ENCODE peak calls at places on chromosomes 16 and 17, in five cellular contexts. R is AG09319, G is lung, X is fibroblast of the aortic adventitia, H is AG10803. N is an unnamed sample.

GRCh38 chr16:69703638-69704037 is 22.7 kb downstream of the NQO1 start:
- DNase-seq in R (no peak), G (no peak), X (peak; percentile 45), H (peak; percentile 53), N (no peak)

GRCh38 chr16:86834451-86835035 is 256.2 kb downstream of the FOXL1 start:
- DNase-seq in R (no peak), G (no peak), X (peak; percentile 25), H (peak; percentile 35), N (no peak)

GRCh38 chr16:87367556-87367955 is 16.0 kb downstream of the FBXO31 start:
- DNase-seq in R (no peak), G (no peak), X (no peak), H (no peak), N (no peak)

GRCh38 chr16:87323727-87324410 is 6.7 kb upstream of the C16orf95 start:
- DNase-seq in R (no peak), G (no peak), X (no peak), H (no peak), N (no peak)

GRCh38 chr17:77475012-77475976 is 334.5 kb downstream of the SEC14L1 start:
- DNase-seq in R (no peak), G (no peak), X (peak; percentile 75), H (peak; percentile 89), N (no peak)

GRCh38 chr17:55931448-55931847 is 180.6 kb downstream of the PCTP start:
- DNase-seq in R (no peak), G (no peak), X (no peak), H (no peak), N (no peak)

GRCh38 chr16:27784351-27785306 is 234.7 kb downstream of the KATNIP start:
- DNase-seq in R (no peak), G (no peak), X (no peak), H (no peak), N (no peak)

GRCh38 chr17:12024332-12024731 is 3.7 kb downstream of the MAP2K4 start:
- DNase-seq in R (no peak), G (no peak), X (peak; percentile 56), H (peak; percentile 29), N (no peak)

GRCh38 chr16:89722392-89723278 is 1.3 kb downstream of the ZNF276 start:
- DNase-seq in R (no peak), G (peak; percentile 86), X (peak; percentile 31), H (no peak), N (no peak)

GRCh38 chr17:51118330-51119195 is 2.1 kb downstream of the SPAG9 start:
- DNase-seq in R (no peak), G (peak; percentile 58), X (peak; percentile 19), H (no peak), N (no peak)

GRCh38 chr17:5241861-5242671 is 7.4 kb upstream of the SCIMP start:
- DNase-seq in R (no peak), G (no peak), X (no peak), H (no peak), N (no peak)

GRCh38 chr16:25838724-25839186 is 147.0 kb downstream of the HS3ST4 start:
- DNase-seq in R (peak; percentile 5), G (no peak), X (peak; percentile 60), H (peak; percentile 53), N (peak; percentile 24)

GRCh38 chr16:50547340-50547865 is 793 bp upstream of the NKD1 start:
- DNase-seq in R (no peak), G (no peak), X (no peak), H (no peak), N (peak; percentile 22)

GRCh38 chr17:28426081-28426519 is 20.1 kb upstream of the SLC46A1 start:
- DNase-seq in R (no peak), G (no peak), X (no peak), H (no peak), N (no peak)

GRCh38 chr16:56606071-56606687 is 2.2 kb upstream of the MT2A start:
- DNase-seq in R (no peak), G (no peak), X (peak; percentile 92), H (no peak), N (no peak)

GRCh38 chr17:78343099-78343432 is 16.8 kb downstream of the SOCS3 start:
- DNase-seq in R (peak; percentile 87), G (peak; percentile 72), X (peak; percentile 93), H (peak; percentile 95), N (no peak)

GRCh38 chr16:83403751-83404150 is 404.0 kb upstream of the HSBP1 start:
- DNase-seq in R (no peak), G (no peak), X (peak; percentile 72), H (peak; percentile 82), N (no peak)

GRCh38 chr16:83400234-83400633 is 407.5 kb upstream of the HSBP1 start:
- DNase-seq in R (no peak), G (peak; percentile 31), X (no peak), H (no peak), N (no peak)

GRCh38 chr16:83404261-83404660 is 403.5 kb upstream of the HSBP1 start:
- DNase-seq in R (no peak), G (no peak), X (peak; percentile 6), H (no peak), N (no peak)

GRCh38 chr16:83402969-83403368 is 404.8 kb upstream of the HSBP1 start:
- DNase-seq in R (no peak), G (no peak), X (peak; percentile 14), H (peak; percentile 38), N (no peak)

DNA sequence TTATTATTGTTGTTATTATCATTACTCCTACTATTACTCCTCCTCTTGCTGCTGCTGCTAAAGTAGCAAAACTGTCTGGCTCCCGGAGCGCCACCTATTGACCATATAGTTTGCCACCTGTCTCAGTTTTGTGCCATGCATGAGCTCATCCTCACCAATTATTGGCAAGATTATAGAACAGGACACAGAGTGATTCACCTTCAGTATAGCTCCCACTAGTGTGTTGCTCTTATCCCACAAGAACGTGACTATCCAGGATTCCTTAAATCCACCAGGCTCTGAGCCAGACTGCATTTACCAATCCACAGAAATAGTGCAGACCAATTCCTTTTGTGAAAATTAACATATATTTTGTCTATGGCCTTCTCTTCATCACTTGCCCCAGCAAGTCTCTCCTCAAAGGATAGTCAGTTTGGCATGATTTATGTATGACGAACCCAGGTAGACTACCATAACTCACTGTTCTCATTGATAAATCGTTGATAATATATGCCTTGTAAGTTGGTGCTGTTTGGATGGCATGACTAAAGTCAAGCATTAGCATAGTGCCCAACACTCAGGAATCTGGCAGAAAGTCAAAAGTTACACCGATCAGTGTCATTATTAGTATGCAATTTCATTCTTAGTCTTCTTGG is 405.5 kb upstream of the HSBP1 start:
- DNase-seq in R (no peak), G (no peak), X (peak; percentile 9), H (peak; percentile 70), N (no peak)
- TF ChIP-seq CTCF in R (no peak), G (no peak), X (no peak), H (peak; percentile 30), N (no peak)

GRCh38 chr17:31527606-31528005 is 136.1 kb downstream of the RAB11FIP4 start:
- DNase-seq in R (no peak), G (no peak), X (peak; percentile 82), H (no peak), N (no peak)

GRCh38 chr17:31524926-31525800 is 133.7 kb downstream of the RAB11FIP4 start:
- DNase-seq in R (peak; percentile 81), G (peak; percentile 89), X (peak; percentile 96), H (peak; percentile 95), N (peak; percentile 92)

GRCh38 chr17:31523862-31524730 is 132.6 kb downstream of the RAB11FIP4 start:
- DNase-seq in R (no peak), G (no peak), X (no peak), H (no peak), N (no peak)

GRCh38 chr17:31528291-31528874 is 136.9 kb downstream of the RAB11FIP4 start:
- DNase-seq in R (no peak), G (no peak), X (no peak), H (no peak), N (no peak)

GRCh38 chr17:31525801-31526549 is 134.5 kb downstream of the RAB11FIP4 start:
- DNase-seq in R (no peak), G (no peak), X (no peak), H (peak; percentile 12), N (no peak)
- TF ChIP-seq CTCF in R (peak; percentile 14), G (no peak), X (peak; percentile 40), H (peak; percentile 52), N (peak; percentile 46)

GRCh38 chr16:81928975-81929374 is 82.3 kb downstream of the SDR42E1 start:
- DNase-seq in R (no peak), G (peak; percentile 35), X (no peak), H (no peak), N (no peak)

GRCh38 chr16:81929841-81930240 is 81.4 kb downstream of the SDR42E1 start:
- DNase-seq in R (no peak), G (no peak), X (no peak), H (no peak), N (no peak)

GRCh38 chr16:81936209-81936608 is 75.1 kb downstream of the SDR42E1 start:
- DNase-seq in R (no peak), G (no peak), X (no peak), H (no peak), N (no peak)

GRCh38 chr16:81931927-81932326 is 79.3 kb downstream of the SDR42E1 start:
- DNase-seq in R (no peak), G (no peak), X (no peak), H (no peak), N (no peak)

DNA sequence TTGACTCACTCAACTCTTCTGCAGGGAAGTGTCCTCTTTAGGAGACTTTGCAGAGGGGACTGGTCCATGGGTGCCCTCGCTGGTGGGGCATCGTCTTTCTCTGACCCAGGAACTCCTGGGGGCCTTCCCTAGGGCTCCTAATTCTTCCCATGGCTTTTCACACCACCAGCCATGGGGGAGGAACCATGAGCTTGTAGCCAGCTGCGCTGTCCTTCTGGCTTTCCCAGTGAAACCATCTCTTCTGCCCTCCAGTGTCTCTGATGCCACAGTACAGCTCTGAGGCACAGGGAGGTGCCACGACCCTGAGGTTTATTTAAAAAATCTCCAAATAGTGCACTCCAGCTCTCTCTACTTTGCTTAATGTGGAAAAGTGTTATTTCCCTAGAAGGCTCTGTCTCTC is 78.6 kb downstream of the SDR42E1 start:
- DNase-seq in R (no peak), G (no peak), X (no peak), H (no peak), N (no peak)
- TF ChIP-seq CTCF in R (no peak), G (no peak), X (no peak), H (peak; percentile 13), N (no peak)

GRCh38 chr17:82915010-82915696 is 75.3 kb upstream of the ZNF750 start:
- DNase-seq in R (no peak), G (no peak), X (no peak), H (no peak), N (no peak)
- TF ChIP-seq CTCF in R (peak; percentile 5), G (no peak), X (no peak), H (no peak), N (peak; percentile 12)

GRCh38 chr16:71214771-71215381 is 15.6 kb downstream of the HYDIN start:
- DNase-seq in R (no peak), G (no peak), X (peak; percentile 3), H (no peak), N (no peak)
- TF ChIP-seq CTCF in R (no peak), G (no peak), X (no peak), H (peak; percentile 1), N (no peak)

DNA sequence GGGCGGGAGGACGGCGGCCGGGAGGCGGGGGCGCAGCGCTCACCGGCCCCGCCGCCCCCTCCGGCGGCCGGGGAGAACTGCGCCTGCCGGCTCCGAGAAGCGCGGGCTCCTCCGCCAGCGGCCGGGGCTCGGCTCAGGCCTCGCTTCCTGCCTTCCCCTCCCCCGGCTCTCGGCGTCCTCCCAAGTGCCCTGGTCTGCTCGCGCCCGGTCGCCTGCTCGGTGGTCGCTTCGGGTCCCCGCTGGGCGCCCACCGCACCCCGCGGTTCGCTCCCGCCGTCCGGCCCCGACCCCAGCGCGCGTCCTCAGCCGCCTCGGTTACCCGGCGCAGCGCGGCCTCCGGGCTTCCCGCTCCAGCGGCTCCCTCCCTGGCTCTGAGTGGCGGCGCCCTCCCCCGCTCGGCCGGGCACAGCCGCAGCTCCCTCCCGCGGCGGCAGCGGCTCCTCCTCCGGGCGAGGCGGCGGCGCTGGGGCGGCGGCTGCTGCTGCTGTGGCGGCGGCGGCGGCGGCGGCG is 294 bp downstream of the UBTF start:
- DNase-seq in R (no peak), G (peak; percentile 62), X (peak; percentile 54), H (peak; percentile 66), N (peak; percentile 62)
- TF ChIP-seq CTCF in R (peak; percentile 8), G (peak; percentile 2), X (peak; percentile 44), H (peak; percentile 12), N (peak; percentile 55)

N was measured in progenitor cell of endocrine pancreas.